ENCODE peak calls at places on chromosome 3, in seven cellular contexts. I, K, F, G, R, S and M are unnamed samples.

GRCh38 chr3:134794323-134794722 is 737 bp upstream of the EPHB1 start:
- DNase-seq in I (no peak), K (no peak), F (no peak), G (no peak), R (no peak), S (no peak), M (no peak)

GRCh38 chr3:141407043-141407442 is 38.7 kb downstream of the ZBTB38 start:
- DNase-seq in I (no peak), K (no peak), F (no peak), G (no peak), R (no peak), S (peak), M (no peak)

GRCh38 chr3:120425877-120426276 is 24.9 kb downstream of the FSTL1 start:
- DNase-seq in I (no peak), K (no peak), F (no peak), G (no peak), R (no peak), S (peak), M (no peak)

GRCh38 chr3:10702961-10703740 is 112.9 kb upstream of the SLC6A11 start:
- DNase-seq in I (no peak), K (no peak), F (no peak), G (no peak), R (no peak), S (no peak), M (peak)

GRCh38 chr3:88031543-88032148 is 27.2 kb downstream of the CGGBP1 start:
- DNase-seq in I (no peak), K (no peak), F (peak), G (peak), R (no peak), S (peak), M (no peak)

GRCh38 chr3:160665784-160666526 is 11.0 kb upstream of the ARL14 start:
- DNase-seq in I (no peak), K (no peak), F (no peak), G (no peak), R (no peak), S (peak), M (no peak)

GRCh38 chr3:159513867-159514380 is 474.7 kb upstream of the IL12A start:
- DNase-seq in I (no peak), K (no peak), F (no peak), G (no peak), R (no peak), S (no peak), M (no peak)

GRCh38 chr3:46845860-46846623 is 17.2 kb downstream of the MYL3 start:
- DNase-seq in I (peak), K (peak), F (peak), G (no peak), R (no peak), S (peak), M (peak)

GRCh38 chr3:121295966-121296365 is 249.8 kb downstream of the POLQ start:
- DNase-seq in I (no peak), K (no peak), F (no peak), G (no peak), R (no peak), S (peak), M (no peak)

GRCh38 chr3:49882182-49882581 is 12.5 kb upstream of the CAMKV start:
- DNase-seq in I (no peak), K (no peak), F (no peak), G (no peak), R (no peak), S (peak), M (no peak)

GRCh38 chr3:114092151-114093000 is 35.8 kb downstream of the QTRT2 start:
- DNase-seq in I (no peak), K (no peak), F (no peak), G (no peak), R (no peak), S (no peak), M (no peak)

GRCh38 chr3:97245201-97245910 is 431.0 kb downstream of the EPHA6 start:
- DNase-seq in I (no peak), K (no peak), F (no peak), G (no peak), R (no peak), S (no peak), M (no peak)

GRCh38 chr3:197942956-197943556 is 6.9 kb upstream of the RPL35A start:
- DNase-seq in I (no peak), K (no peak), F (no peak), G (peak), R (no peak), S (peak), M (no peak)

GRCh38 chr3:99638244-99638948 is at the start of gene COL8A1:
- DNase-seq in I (peak), K (peak), F (no peak), G (no peak), R (no peak), S (peak), M (peak)

GRCh38 chr3:105647047-105647446 is 221.8 kb downstream of the CBLB start:
- DNase-seq in I (no peak), K (no peak), F (no peak), G (no peak), R (no peak), S (peak), M (no peak)

GRCh38 chr3:43218156-43218555 is 68.2 kb upstream of the SNRK start:
- DNase-seq in I (no peak), K (no peak), F (no peak), G (no peak), R (no peak), S (no peak), M (no peak)

GRCh38 chr3:13461169-13462124 is 18.7 kb upstream of the HDAC11 start:
- DNase-seq in I (no peak), K (peak), F (peak), G (peak), R (no peak), S (peak), M (no peak)

GRCh38 chr3:13812039-13812438 is 67.8 kb downstream of the WNT7A start:
- DNase-seq in I (no peak), K (peak), F (no peak), G (no peak), R (no peak), S (no peak), M (peak)

GRCh38 chr3:31709005-31709404 is 176.3 kb downstream of the STT3B start:
- DNase-seq in I (no peak), K (no peak), F (no peak), G (no peak), R (no peak), S (no peak), M (no peak)

GRCh38 chr3:3177861-3178497 is 1.5 kb downstream of the CRBN start:
- DNase-seq in I (no peak), K (no peak), F (no peak), G (no peak), R (no peak), S (no peak), M (no peak)

GRCh38 chr3:144312702-144313101 is 341.1 kb downstream of the DIPK2A start:
- DNase-seq in I (no peak), K (no peak), F (no peak), G (no peak), R (no peak), S (peak), M (no peak)

GRCh38 chr3:15815696-15816095 is 17.9 kb upstream of the ANKRD28 start:
- DNase-seq in I (no peak), K (no peak), F (no peak), G (peak), R (no peak), S (peak), M (no peak)

GRCh38 chr3:194598771-194599557 is 34.3 kb downstream of the TMEM44 start:
- DNase-seq in I (no peak), K (no peak), F (no peak), G (no peak), R (no peak), S (peak), M (no peak)

GRCh38 chr3:52649461-52650210 is 36.1 kb downstream of the PBRM1 start:
- DNase-seq in I (no peak), K (no peak), F (no peak), G (no peak), R (no peak), S (no peak), M (no peak)

GRCh38 chr3:7504886-7505775 is 644.2 kb downstream of the GRM7 start:
- DNase-seq in I (no peak), K (no peak), F (no peak), G (no peak), R (no peak), S (peak), M (no peak)